ENCODE peak calls at places on chromosomes 7 and 10, in nine cellular contexts. One of them, this sample, is unnamed.

GRCh38 chr10:34655286-34656170 is 159.6 kb downstream of the PARD3 start:
- DNase-seq in skeletal muscle cell: peak
- DNase-seq in AG09309: peak
- DNase-seq in heart right ventricle: peak
- DNase-seq in small intestine: peak
- DNase-seq in aorta: no peak
- DNase-seq in retinal pigment epithelial cell: no peak
- DNase-seq in choroid plexus epithelial cell: peak
- DNase-seq in CD4-positive, alpha-beta memory T cell: peak
- DNase-seq in this sample: peak

GRCh38 chr10:110373059-110373458 is 68.3 kb upstream of the SMNDC1 start:
- DNase-seq in skeletal muscle cell: no peak
- DNase-seq in AG09309: no peak
- DNase-seq in heart right ventricle: no peak
- DNase-seq in small intestine: no peak
- DNase-seq in aorta: no peak
- DNase-seq in retinal pigment epithelial cell: no peak
- DNase-seq in choroid plexus epithelial cell: no peak
- DNase-seq in CD4-positive, alpha-beta memory T cell: no peak
- DNase-seq in this sample: no peak

GRCh38 chr7:150977382-150978135 is 562 bp downstream of the KCNH2 start:
- DNase-seq in skeletal muscle cell: no peak
- DNase-seq in AG09309: no peak
- DNase-seq in heart right ventricle: no peak
- DNase-seq in small intestine: no peak
- DNase-seq in aorta: no peak
- DNase-seq in retinal pigment epithelial cell: no peak
- DNase-seq in choroid plexus epithelial cell: no peak
- DNase-seq in CD4-positive, alpha-beta memory T cell: no peak
- DNase-seq in this sample: no peak

GRCh38 chr7:3463696-3464095 is 162.6 kb downstream of the SDK1 start:
- DNase-seq in skeletal muscle cell: no peak
- DNase-seq in AG09309: no peak
- DNase-seq in heart right ventricle: no peak
- DNase-seq in small intestine: no peak
- DNase-seq in aorta: no peak
- DNase-seq in retinal pigment epithelial cell: no peak
- DNase-seq in choroid plexus epithelial cell: no peak
- DNase-seq in CD4-positive, alpha-beta memory T cell: no peak
- DNase-seq in this sample: no peak

GRCh38 chr10:114590983-114591382 is 67.1 kb downstream of the ABLIM1 start:
- DNase-seq in skeletal muscle cell: no peak
- DNase-seq in AG09309: no peak
- DNase-seq in heart right ventricle: no peak
- DNase-seq in small intestine: no peak
- DNase-seq in aorta: no peak
- DNase-seq in retinal pigment epithelial cell: no peak
- DNase-seq in choroid plexus epithelial cell: no peak
- DNase-seq in CD4-positive, alpha-beta memory T cell: no peak
- DNase-seq in this sample: no peak

GRCh38 chr7:24283900-24284698 is at the start of gene NPY:
- DNase-seq in skeletal muscle cell: no peak
- DNase-seq in AG09309: no peak
- DNase-seq in heart right ventricle: no peak
- DNase-seq in small intestine: no peak
- DNase-seq in aorta: no peak
- DNase-seq in retinal pigment epithelial cell: no peak
- DNase-seq in choroid plexus epithelial cell: no peak
- DNase-seq in CD4-positive, alpha-beta memory T cell: no peak
- DNase-seq in this sample: no peak

GRCh38 chr10:7789390-7789789 is 1.4 kb downstream of the ATP5F1C start:
- DNase-seq in skeletal muscle cell: no peak
- DNase-seq in AG09309: no peak
- DNase-seq in heart right ventricle: peak
- DNase-seq in small intestine: peak
- DNase-seq in aorta: no peak
- DNase-seq in retinal pigment epithelial cell: no peak
- DNase-seq in choroid plexus epithelial cell: peak
- DNase-seq in CD4-positive, alpha-beta memory T cell: no peak
- DNase-seq in this sample: no peak

GRCh38 chr7:17948503-17949238 is 8.4 kb upstream of the SNX13 start:
- DNase-seq in skeletal muscle cell: no peak
- DNase-seq in AG09309: peak
- DNase-seq in heart right ventricle: no peak
- DNase-seq in small intestine: peak
- DNase-seq in aorta: no peak
- DNase-seq in retinal pigment epithelial cell: no peak
- DNase-seq in choroid plexus epithelial cell: peak
- DNase-seq in CD4-positive, alpha-beta memory T cell: no peak
- DNase-seq in this sample: no peak

GRCh38 chr7:30147223-30147622 is 12.4 kb downstream of the MTURN start:
- DNase-seq in skeletal muscle cell: no peak
- DNase-seq in AG09309: no peak
- DNase-seq in heart right ventricle: no peak
- DNase-seq in small intestine: no peak
- DNase-seq in aorta: no peak
- DNase-seq in retinal pigment epithelial cell: no peak
- DNase-seq in choroid plexus epithelial cell: no peak
- DNase-seq in CD4-positive, alpha-beta memory T cell: no peak
- DNase-seq in this sample: no peak

GRCh38 chr7:122546496-122546895 is 152.4 kb downstream of the RNF133 start:
- DNase-seq in skeletal muscle cell: no peak
- DNase-seq in AG09309: no peak
- DNase-seq in heart right ventricle: no peak
- DNase-seq in small intestine: no peak
- DNase-seq in aorta: peak
- DNase-seq in retinal pigment epithelial cell: no peak
- DNase-seq in choroid plexus epithelial cell: peak
- DNase-seq in CD4-positive, alpha-beta memory T cell: no peak
- DNase-seq in this sample: no peak

GRCh38 chr7:137873524-137873923 is 26.8 kb upstream of the DGKI start:
- DNase-seq in skeletal muscle cell: peak
- DNase-seq in AG09309: peak
- DNase-seq in heart right ventricle: no peak
- DNase-seq in small intestine: no peak
- DNase-seq in aorta: no peak
- DNase-seq in retinal pigment epithelial cell: no peak
- DNase-seq in choroid plexus epithelial cell: peak
- DNase-seq in CD4-positive, alpha-beta memory T cell: no peak
- DNase-seq in this sample: no peak

GRCh38 chr10:102603946-102604345 is 40.3 kb upstream of the TRIM8 start:
- DNase-seq in skeletal muscle cell: no peak
- DNase-seq in AG09309: no peak
- DNase-seq in heart right ventricle: no peak
- DNase-seq in small intestine: no peak
- DNase-seq in aorta: no peak
- DNase-seq in retinal pigment epithelial cell: no peak
- DNase-seq in choroid plexus epithelial cell: peak
- DNase-seq in CD4-positive, alpha-beta memory T cell: no peak
- DNase-seq in this sample: no peak

GRCh38 chr7:43904533-43905208 is 1.7 kb downstream of the URGCP start:
- DNase-seq in skeletal muscle cell: no peak
- DNase-seq in AG09309: no peak
- DNase-seq in heart right ventricle: no peak
- DNase-seq in small intestine: peak
- DNase-seq in aorta: no peak
- DNase-seq in retinal pigment epithelial cell: no peak
- DNase-seq in choroid plexus epithelial cell: no peak
- DNase-seq in CD4-positive, alpha-beta memory T cell: no peak
- DNase-seq in this sample: no peak

DNA sequence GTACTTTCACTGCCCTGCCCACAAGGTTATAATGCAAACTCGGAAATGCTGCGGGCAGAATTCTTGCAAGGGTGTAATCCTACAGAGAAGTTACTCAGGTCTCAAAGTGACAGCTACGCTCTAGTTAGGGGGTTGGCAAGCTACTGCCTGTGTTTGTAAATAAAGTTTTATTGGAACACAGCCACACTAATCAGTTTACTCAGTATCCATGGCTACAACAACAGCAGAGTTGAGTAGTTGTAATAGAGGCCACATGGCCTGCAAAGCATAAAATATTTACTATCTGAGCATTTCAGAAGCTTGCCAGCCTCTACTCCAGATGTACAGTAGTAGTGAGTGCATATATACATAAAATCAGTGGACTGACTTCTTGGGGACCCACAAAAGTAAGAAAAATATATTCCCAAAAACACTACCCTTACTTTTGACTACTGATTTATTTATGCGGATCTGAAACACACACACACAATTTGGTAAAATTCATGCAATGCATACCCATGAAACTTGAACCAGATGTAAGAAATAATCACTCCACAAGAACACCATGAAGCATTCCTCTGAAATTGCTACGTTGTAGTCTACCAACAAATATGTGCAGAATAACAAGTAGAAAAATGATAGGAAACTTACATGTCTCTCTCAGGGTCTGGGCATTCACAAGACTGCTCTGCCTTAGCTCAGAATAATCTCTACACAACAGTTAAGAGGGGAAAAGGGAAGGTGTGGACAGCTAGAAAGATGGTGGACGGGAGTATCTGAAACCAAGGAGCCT is 52.9 kb downstream of the SMURF1 start:
- DNase-seq in skeletal muscle cell: no peak
- DNase-seq in AG09309: no peak
- DNase-seq in heart right ventricle: no peak
- DNase-seq in small intestine: no peak
- DNase-seq in aorta: no peak
- DNase-seq in retinal pigment epithelial cell: no peak
- DNase-seq in choroid plexus epithelial cell: peak
- DNase-seq in CD4-positive, alpha-beta memory T cell: no peak
- DNase-seq in this sample: peak
- H3K4me3 ChIP-seq in skeletal muscle cell: no peak
- H3K4me3 ChIP-seq in AG09309: no peak
- H3K4me3 ChIP-seq in heart right ventricle: no peak
- H3K4me3 ChIP-seq in small intestine: no peak
- H3K4me3 ChIP-seq in aorta: no peak
- H3K4me3 ChIP-seq in retinal pigment epithelial cell: no peak
- H3K4me3 ChIP-seq in choroid plexus epithelial cell: no peak
- H3K4me3 ChIP-seq in CD4-positive, alpha-beta memory T cell: no peak
- H3K4me3 ChIP-seq in this sample: no peak

GRCh38 chr7:141057788-141058187 is 16.1 kb upstream of the TMEM178B start:
- DNase-seq in skeletal muscle cell: no peak
- DNase-seq in AG09309: no peak
- DNase-seq in heart right ventricle: no peak
- DNase-seq in small intestine: no peak
- DNase-seq in aorta: no peak
- DNase-seq in retinal pigment epithelial cell: no peak
- DNase-seq in choroid plexus epithelial cell: no peak
- DNase-seq in CD4-positive, alpha-beta memory T cell: no peak
- DNase-seq in this sample: no peak

GRCh38 chr7:141055146-141055545 is 18.7 kb upstream of the TMEM178B start:
- DNase-seq in skeletal muscle cell: no peak
- DNase-seq in AG09309: no peak
- DNase-seq in heart right ventricle: no peak
- DNase-seq in small intestine: no peak
- DNase-seq in aorta: no peak
- DNase-seq in retinal pigment epithelial cell: no peak
- DNase-seq in choroid plexus epithelial cell: no peak
- DNase-seq in CD4-positive, alpha-beta memory T cell: no peak
- DNase-seq in this sample: no peak

DNA sequence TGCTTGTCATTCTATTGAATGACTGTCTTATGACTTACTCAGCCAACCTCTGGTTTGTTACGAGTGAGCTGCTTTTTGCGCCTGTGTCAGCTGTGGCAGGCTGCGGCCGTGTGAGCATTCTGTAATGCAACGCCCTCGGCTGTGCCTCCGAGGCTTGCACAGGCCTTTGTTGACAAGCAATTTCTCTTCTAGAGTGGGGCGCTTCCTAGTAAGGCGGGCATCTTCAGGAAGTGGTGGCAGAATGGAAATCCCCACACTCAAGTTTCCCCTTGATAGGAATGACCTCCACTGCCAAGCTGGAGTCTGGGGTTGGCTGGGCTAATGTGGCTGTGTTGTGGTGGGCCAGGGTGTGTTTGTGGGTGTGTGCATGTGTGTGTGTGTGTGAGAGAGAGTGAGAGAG is 20.2 kb upstream of the TMEM178B start:
- DNase-seq in skeletal muscle cell: no peak
- DNase-seq in AG09309: no peak
- DNase-seq in heart right ventricle: no peak
- DNase-seq in small intestine: no peak
- DNase-seq in aorta: no peak
- DNase-seq in retinal pigment epithelial cell: no peak
- DNase-seq in choroid plexus epithelial cell: no peak
- DNase-seq in CD4-positive, alpha-beta memory T cell: peak
- DNase-seq in this sample: no peak
- H3K4me3 ChIP-seq in skeletal muscle cell: no peak
- H3K4me3 ChIP-seq in AG09309: no peak
- H3K4me3 ChIP-seq in heart right ventricle: no peak
- H3K4me3 ChIP-seq in small intestine: no peak
- H3K4me3 ChIP-seq in aorta: no peak
- H3K4me3 ChIP-seq in retinal pigment epithelial cell: no peak
- H3K4me3 ChIP-seq in choroid plexus epithelial cell: no peak
- H3K4me3 ChIP-seq in CD4-positive, alpha-beta memory T cell: no peak
- H3K4me3 ChIP-seq in this sample: no peak

GRCh38 chr7:115494529-115495147 is 535.9 kb downstream of the TFEC start:
- DNase-seq in skeletal muscle cell: no peak
- DNase-seq in AG09309: no peak
- DNase-seq in heart right ventricle: no peak
- DNase-seq in small intestine: no peak
- DNase-seq in aorta: no peak
- DNase-seq in retinal pigment epithelial cell: no peak
- DNase-seq in choroid plexus epithelial cell: no peak
- DNase-seq in CD4-positive, alpha-beta memory T cell: no peak
- DNase-seq in this sample: no peak
- H3K4me3 ChIP-seq in skeletal muscle cell: no peak
- H3K4me3 ChIP-seq in AG09309: no peak
- H3K4me3 ChIP-seq in heart right ventricle: no peak
- H3K4me3 ChIP-seq in small intestine: no peak
- H3K4me3 ChIP-seq in aorta: no peak
- H3K4me3 ChIP-seq in retinal pigment epithelial cell: no peak
- H3K4me3 ChIP-seq in choroid plexus epithelial cell: no peak
- H3K4me3 ChIP-seq in CD4-positive, alpha-beta memory T cell: no peak
- H3K4me3 ChIP-seq in this sample: no peak

GRCh38 chr10:46094931-46095755 is 49.1 kb upstream of the MSMB start:
- DNase-seq in skeletal muscle cell: no peak
- DNase-seq in AG09309: no peak
- DNase-seq in heart right ventricle: no peak
- DNase-seq in small intestine: no peak
- DNase-seq in aorta: no peak
- DNase-seq in retinal pigment epithelial cell: no peak
- DNase-seq in choroid plexus epithelial cell: no peak
- DNase-seq in CD4-positive, alpha-beta memory T cell: no peak
- DNase-seq in this sample: no peak
- H3K4me3 ChIP-seq in skeletal muscle cell: no peak
- H3K4me3 ChIP-seq in AG09309: no peak
- H3K4me3 ChIP-seq in heart right ventricle: no peak
- H3K4me3 ChIP-seq in small intestine: no peak
- H3K4me3 ChIP-seq in aorta: no peak
- H3K4me3 ChIP-seq in retinal pigment epithelial cell: no peak
- H3K4me3 ChIP-seq in choroid plexus epithelial cell: no peak
- H3K4me3 ChIP-seq in CD4-positive, alpha-beta memory T cell: peak
- H3K4me3 ChIP-seq in this sample: no peak

GRCh38 chr7:100745184-100745583 is 11.8 kb downstream of the ZAN start:
- DNase-seq in skeletal muscle cell: no peak
- DNase-seq in AG09309: no peak
- DNase-seq in heart right ventricle: peak
- DNase-seq in small intestine: peak
- DNase-seq in aorta: peak
- DNase-seq in retinal pigment epithelial cell: no peak
- DNase-seq in choroid plexus epithelial cell: peak
- DNase-seq in CD4-positive, alpha-beta memory T cell: peak
- DNase-seq in this sample: no peak
- H3K4me3 ChIP-seq in skeletal muscle cell: peak
- H3K4me3 ChIP-seq in AG09309: peak
- H3K4me3 ChIP-seq in heart right ventricle: peak
- H3K4me3 ChIP-seq in small intestine: no peak
- H3K4me3 ChIP-seq in aorta: no peak
- H3K4me3 ChIP-seq in retinal pigment epithelial cell: peak
- H3K4me3 ChIP-seq in choroid plexus epithelial cell: peak
- H3K4me3 ChIP-seq in CD4-positive, alpha-beta memory T cell: no peak
- H3K4me3 ChIP-seq in this sample: peak

This sample was measured in astrocyte of the cerebellum.